ENCODE peak calls at places on chromosomes 4 and X, in four cellular contexts. K is HCT116, O is HepG2, U is K562. E is an unnamed sample.

GRCh38 chr4:3744901-3745300 is 21.3 kb upstream of the ADRA2C start:
- DNase-seq in K (no peak), O (no peak), U (no peak), E (no peak)

GRCh38 chr4:173805884-173806283 is 275.9 kb upstream of the HAND2 start:
- DNase-seq in K (no peak), O (no peak), U (no peak), E (no peak)

GRCh38 chrX:135974279-135974856 is 580 bp upstream of the MMGT1 start:
- DNase-seq in K (peak), O (peak), U (no peak), E (no peak)

GRCh38 chr4:43163101-43163792 is 270.7 kb downstream of the GRXCR1 start:
- DNase-seq in K (no peak), O (no peak), U (no peak), E (no peak)

GRCh38 chrX:91389026-91389425 is 45.6 kb upstream of the PABPC5 start:
- DNase-seq in K (no peak), O (no peak), U (no peak), E (no peak)

GRCh38 chrX:115449742-115450141 is 111.2 kb upstream of the PLS3 start:
- DNase-seq in K (no peak), O (peak), U (no peak), E (no peak)

GRCh38 chrX:129754266-129755024 is 15.7 kb downstream of the XPNPEP2 start:
- DNase-seq in K (no peak), O (no peak), U (peak), E (no peak)

GRCh38 chr4:5660185-5660584 is 48.2 kb downstream of the EVC2 start:
- DNase-seq in K (no peak), O (no peak), U (no peak), E (no peak)

GRCh38 chr4:40621592-40622512 is 7.8 kb downstream of the RBM47 start:
- DNase-seq in K (peak), O (peak), U (no peak), E (peak)

GRCh38 chr4:77358315-77358928 is 201.4 kb downstream of the CCNG2 start:
- DNase-seq in K (peak), O (peak), U (peak), E (peak)

GRCh38 chrX:154469880-154470279 is 9.2 kb downstream of the LAGE3 start:
- DNase-seq in K (no peak), O (no peak), U (no peak), E (no peak)

GRCh38 chr4:155342142-155342541 is 34.6 kb downstream of the MAP9 start:
- DNase-seq in K (no peak), O (no peak), U (no peak), E (peak)

GRCh38 chrX:12080265-12080664 is 58.0 kb upstream of the FRMPD4 start:
- DNase-seq in K (no peak), O (peak), U (peak), E (no peak)

GRCh38 chr4:6422105-6422504 is 50.3 kb downstream of the PPP2R2C start:
- DNase-seq in K (no peak), O (no peak), U (no peak), E (no peak)

GRCh38 chrX:27555514-27555913 is 34.6 kb upstream of the DCAF8L2 start:
- DNase-seq in K (no peak), O (peak), U (no peak), E (no peak)

GRCh38 chr4:76458297-76458696 is 23.3 kb downstream of the SHROOM3 start:
- DNase-seq in K (no peak), O (no peak), U (no peak), E (no peak)

GRCh38 chrX:134692990-134693389 is 34.7 kb upstream of the PLAC1 start:
- DNase-seq in K (no peak), O (no peak), U (no peak), E (no peak)

GRCh38 chrX:110180176-110180927 is 137.5 kb downstream of the AMMECR1 start:
- DNase-seq in K (peak), O (no peak), U (no peak), E (no peak)

GRCh38 chr4:157590679-157591078 is 370.2 kb downstream of the GRIA2 start:
- DNase-seq in K (no peak), O (no peak), U (no peak), E (no peak)

GRCh38 chrX:39645059-39645895 is 452.5 kb downstream of the BCOR start:
- DNase-seq in K (no peak), O (no peak), U (peak), E (no peak)

GRCh38 chr4:149997881-149998421 is 80.3 kb upstream of the DCLK2 start:
- DNase-seq in K (peak), O (peak), U (no peak), E (peak)

GRCh38 chr4:80263541-80264351 is 2.7 kb upstream of the FGF5 start:
- DNase-seq in K (no peak), O (no peak), U (no peak), E (no peak)

GRCh38 chr4:184942447-184943425 is 75.6 kb upstream of the HELT start:
- DNase-seq in K (no peak), O (no peak), U (no peak), E (no peak)

GRCh38 chr4:106277140-106277680 is 38.8 kb downstream of the TBCK start:
- DNase-seq in K (no peak), O (no peak), U (no peak), E (no peak)

GRCh38 chr4:126470862-126471261 is 1156.1 kb downstream of the FAT4 start:
- DNase-seq in K (no peak), O (no peak), U (no peak), E (no peak)

GRCh38 chr4:4663028-4663427 is 121.2 kb upstream of the STX18 start:
- DNase-seq in K (no peak), O (no peak), U (no peak), E (no peak)

GRCh38 chr4:20194079-20195013 is 57.4 kb upstream of the SLIT2 start:
- DNase-seq in K (no peak), O (no peak), U (no peak), E (no peak)

GRCh38 chr4:108117473-108118182 is 51.1 kb downstream of the LEF1 start:
- DNase-seq in K (no peak), O (peak), U (peak), E (no peak)

GRCh38 chr4:70938087-70938486 is 35.9 kb downstream of the MOB1B start:
- DNase-seq in K (no peak), O (no peak), U (no peak), E (no peak)

DNA sequence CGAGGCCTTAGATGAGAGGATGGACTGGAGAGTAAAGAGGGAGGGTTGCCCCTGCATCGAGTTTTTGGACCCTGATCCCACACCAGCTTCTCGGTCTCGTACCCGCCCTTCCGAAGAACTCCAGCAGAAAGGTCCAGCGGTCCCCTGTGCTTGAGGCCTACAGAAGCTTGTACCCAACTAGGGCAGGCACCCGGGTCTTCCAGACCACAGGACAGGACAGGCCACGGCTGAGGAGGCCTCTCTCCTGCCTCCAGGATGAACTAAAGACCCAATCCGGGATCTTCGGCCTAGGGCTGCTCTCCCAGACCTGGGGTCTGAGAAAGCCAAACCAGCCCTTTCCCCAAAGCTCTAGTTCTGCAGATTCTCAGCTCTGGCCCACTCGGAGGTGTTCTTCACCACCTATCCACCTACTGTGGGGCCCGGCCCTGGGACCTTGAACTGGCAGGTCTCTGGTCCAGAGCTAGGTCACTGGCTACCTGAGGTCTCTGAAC is 1.2 kb downstream of the NKX3-2 start:
- DNase-seq in K (no peak), O (no peak), U (no peak), E (no peak)
- H3K4me3 ChIP-seq in K (no peak), O (no peak), U (no peak), E (no peak)

GRCh38 chrX:68692651-68693050 is 45.2 kb downstream of the STARD8 start:
- DNase-seq in K (no peak), O (no peak), U (no peak), E (no peak)

GRCh38 chrX:68694429-68695205 is 47.2 kb downstream of the STARD8 start:
- DNase-seq in K (no peak), O (no peak), U (no peak), E (no peak)

GRCh38 chrX:68693481-68694410 is 46.3 kb downstream of the STARD8 start:
- DNase-seq in K (no peak), O (no peak), U (peak), E (no peak)

GRCh38 chrX:68691102-68691501 is 43.6 kb downstream of the STARD8 start:
- DNase-seq in K (no peak), O (no peak), U (no peak), E (no peak)

GRCh38 chrX:68691921-68692320 is 44.5 kb downstream of the STARD8 start:
- DNase-seq in K (no peak), O (no peak), U (no peak), E (no peak)
- H3K27ac ChIP-seq in K (no peak), O (no peak), U (no peak), E (no peak)

DNA sequence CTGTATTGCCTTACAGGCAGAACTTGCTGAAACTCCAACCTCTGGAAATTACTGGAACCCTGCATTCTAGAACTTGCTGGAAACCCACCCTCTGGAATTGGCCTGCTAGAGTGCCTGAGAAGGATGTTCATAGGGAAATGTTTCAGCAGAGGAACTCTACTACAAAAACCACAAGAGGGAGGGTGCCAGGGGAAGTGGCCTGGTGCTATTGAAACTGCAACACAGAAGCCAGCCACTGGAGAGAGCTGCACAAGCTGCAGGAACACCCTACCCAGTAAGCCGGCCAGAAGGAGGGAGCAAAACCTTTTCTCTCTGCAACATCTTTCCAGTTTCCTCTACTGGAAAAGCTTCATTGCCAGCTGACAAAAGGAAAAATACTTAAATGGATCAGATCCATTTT is 2.5 kb upstream of the BRWD3 start:
- DNase-seq in K (no peak), O (peak), U (no peak), E (no peak)
- TF ChIP-seq TCF7L2 in K (no peak), O (no peak), U (no peak), E (no peak)

GRCh38 chr4:75126058-75126457 is 193.1 kb downstream of the PARM1 start:
- DNase-seq in K (peak), O (no peak), U (no peak), E (no peak)

GRCh38 chr4:75118739-75119138 is 185.8 kb downstream of the PARM1 start:
- DNase-seq in K (no peak), O (no peak), U (no peak), E (no peak)

DNA sequence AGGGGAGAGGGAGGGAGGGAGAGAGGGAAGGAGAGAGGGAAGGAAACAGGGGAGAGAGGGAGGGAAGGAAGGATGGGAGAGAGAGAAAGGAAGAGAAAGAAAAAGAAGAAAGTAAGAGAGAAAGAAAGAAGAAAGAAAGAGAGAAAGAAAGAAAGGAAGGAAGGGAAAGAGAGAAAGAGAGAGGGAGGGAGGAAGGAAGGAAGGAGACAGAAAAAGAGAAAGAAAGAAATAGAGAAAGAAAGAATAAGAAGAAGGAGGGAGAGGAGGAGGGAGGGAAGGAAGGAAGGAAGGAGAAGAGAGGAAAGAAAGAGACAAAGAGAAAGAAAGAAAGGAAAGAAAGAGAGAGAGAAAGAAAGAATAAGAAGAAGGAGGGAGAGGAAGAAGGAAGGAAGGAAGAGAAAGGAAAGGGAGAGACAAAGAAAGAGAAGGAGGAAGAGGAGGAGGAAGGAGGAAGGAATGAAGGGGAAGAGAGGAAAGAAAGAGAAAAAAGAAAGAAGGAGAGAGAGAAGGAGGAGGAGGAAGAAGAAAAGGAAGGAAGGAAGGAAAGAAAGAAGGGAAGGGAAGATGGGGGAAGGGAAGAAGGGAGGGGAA is 189.6 kb downstream of the PARM1 start:
- DNase-seq in K (no peak), O (no peak), U (no peak), E (no peak)
- H3K4me3 ChIP-seq in K (no peak), O (no peak), U (no peak), E (no peak)

DNA sequence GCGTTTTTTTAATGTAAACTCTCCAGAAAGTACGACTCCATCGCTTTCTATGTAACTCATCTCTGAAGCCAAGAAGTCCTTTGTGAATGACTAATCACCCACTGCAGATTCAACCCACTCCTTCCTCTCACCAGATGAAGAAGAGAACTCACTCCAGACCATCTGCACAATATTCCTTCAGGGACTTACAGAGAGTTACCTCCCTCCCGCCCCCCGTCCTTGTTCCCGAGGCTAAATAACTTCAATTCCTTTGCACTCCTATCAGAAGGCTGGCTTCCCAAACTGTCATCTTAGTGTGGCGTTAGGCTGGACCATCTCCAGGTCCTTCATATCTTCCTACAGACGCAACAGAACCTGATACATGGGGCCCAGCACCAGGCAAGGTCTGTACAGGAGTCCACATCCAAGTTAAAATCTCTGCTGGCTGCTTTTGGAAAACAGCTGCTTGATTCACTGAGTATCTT is 82.4 kb downstream of the AFAP1 start:
- DNase-seq in K (no peak), O (no peak), U (no peak), E (no peak)
- H3K27ac ChIP-seq in K (no peak), O (peak), U (no peak), E (no peak)

GRCh38 chrX:106397788-106398538 is 213.8 kb upstream of the RADX start:
- DNase-seq in K (peak), O (no peak), U (no peak), E (no peak)

GRCh38 chrX:106404512-106404911 is 207.3 kb upstream of the RADX start:
- DNase-seq in K (peak), O (no peak), U (no peak), E (no peak)

GRCh38 chrX:106401965-106402559 is 209.7 kb upstream of the RADX start:
- DNase-seq in K (no peak), O (no peak), U (no peak), E (no peak)
- TF ChIP-seq TCF7L2 in K (no peak), O (no peak), U (no peak), E (no peak)